ENCODE peak calls at places on chromosomes 1 and 21, in six cellular contexts. Q is K562, O is endothelial cell of umbilical vein, D is HCT116, N is H1, V is GM12878. X is an unnamed sample. For H3K9me3, the result is how much of the 10 kb centered on the place peaks cover.

GRCh38 chr1:40774266-40774998 is 9.2 kb upstream of the KCNQ4 start:
- DNase-seq in N (peak), O (peak), D (peak), Q (peak), V (no peak), X (no peak)

GRCh38 chr1:169085911-169086310 is 20.6 kb upstream of the ATP1B1 start:
- DNase-seq in Q (no peak), V (no peak), N (no peak), D (no peak), O (no peak), X (no peak)

GRCh38 chr1:247110627-247111258 is 6.6 kb upstream of the ZNF669 start:
- DNase-seq in D (no peak), Q (peak), N (no peak), O (no peak), V (no peak), X (no peak)

GRCh38 chr1:151047925-151048644 is 534 bp downstream of the C1orf56 start:
- DNase-seq in V (no peak), D (no peak), N (peak), O (peak), Q (no peak), X (no peak)

GRCh38 chr1:151612506-151613274 is 840 bp downstream of the SNX27 start:
- DNase-seq in N (no peak), O (peak), V (no peak), Q (peak), D (no peak), X (no peak)

GRCh38 chr1:92839442-92839841 is 7.6 kb downstream of the RPL5 start:
- DNase-seq in V (no peak), N (no peak), Q (no peak), D (no peak), O (no peak), X (no peak)

GRCh38 chr1:44581205-44581604 is 93.1 kb downstream of the TMEM53 start:
- DNase-seq in N (no peak), D (no peak), Q (no peak), O (no peak), V (no peak), X (no peak)

GRCh38 chr1:85134583-85135455 is 66.0 kb downstream of the SYDE2 start:
- DNase-seq in V (no peak), N (no peak), O (no peak), Q (no peak), D (no peak), X (no peak)

GRCh38 chr1:65176571-65176970 is 28.6 kb downstream of the AK4 start:
- DNase-seq in V (no peak), Q (no peak), O (no peak), N (no peak), D (no peak), X (no peak)

GRCh38 chr1:33086384-33086850 is 5.5 kb downstream of the AZIN2 start:
- DNase-seq in N (peak), O (peak), Q (peak), D (peak), V (peak), X (no peak)

GRCh38 chr1:235011599-235012435 is 116.8 kb downstream of the TOMM20 start:
- DNase-seq in O (peak), D (peak), N (no peak), V (peak), Q (peak), X (no peak)

GRCh38 chr1:171664976-171665375 is 12.5 kb upstream of the MYOC start:
- DNase-seq in D (no peak), O (no peak), Q (no peak), N (no peak), V (no peak), X (no peak)

GRCh38 chr1:223835754-223836153 is 10.0 kb downstream of the TP53BP2 start:
- DNase-seq in D (no peak), Q (no peak), O (no peak), N (no peak), V (no peak), X (no peak)

GRCh38 chr21:16624468-16625102 is 888.3 kb upstream of the CXADR start:
- DNase-seq in N (no peak), V (no peak), D (no peak), O (no peak), Q (no peak), X (no peak)

GRCh38 chr1:207004931-207005830 is 27.4 kb downstream of the C1orf116 start:
- DNase-seq in O (peak), D (peak), N (peak), V (peak), Q (peak), X (peak)

GRCh38 chr1:63615809-63616420 is 22.7 kb downstream of the PGM1 start:
- DNase-seq in Q (peak), O (peak), D (peak), N (peak), V (peak), X (peak)

GRCh38 chr1:163875214-163875926 is 553.6 kb downstream of the NUF2 start:
- DNase-seq in N (no peak), O (peak), V (no peak), Q (no peak), D (no peak), X (no peak)

GRCh38 chr21:17334478-17334877 is 178.4 kb upstream of the CXADR start:
- DNase-seq in V (no peak), D (no peak), N (no peak), O (no peak), Q (no peak), X (no peak)

GRCh38 chr1:214566158-214567104 is 15.0 kb upstream of the PTPN14 start:
- DNase-seq in N (no peak), Q (no peak), V (no peak), D (no peak), O (peak), X (no peak)

GRCh38 chr21:35284199-35284598 is 235.1 kb upstream of the RUNX1 start:
- DNase-seq in O (no peak), N (no peak), D (no peak), Q (no peak), V (no peak), X (no peak)

GRCh38 chr1:156471496-156472490 is 28.8 kb downstream of the MEF2D start:
- DNase-seq in V (no peak), O (no peak), N (no peak), D (no peak), Q (no peak), X (no peak)

GRCh38 chr1:116503535-116504307 is 67.1 kb downstream of the CD58 start:
- DNase-seq in O (no peak), V (no peak), Q (peak), D (no peak), N (no peak), X (no peak)

GRCh38 chr1:31704261-31705079 is 653 bp upstream of the COL16A1 start:
- DNase-seq in O (no peak), D (no peak), V (no peak), N (peak), Q (no peak), X (no peak)

GRCh38 chr1:184621262-184621661 is 133.4 kb downstream of the EDEM3 start:
- DNase-seq in O (no peak), V (no peak), D (no peak), N (no peak), Q (no peak), X (no peak)

GRCh38 chr1:77057994-77058585 is 161.1 kb downstream of the PIGK start:
- DNase-seq in D (no peak), V (no peak), N (no peak), O (no peak), Q (no peak), X (no peak)

GRCh38 chr1:10968411-10968826 is 44.0 kb upstream of the TARDBP start:
- DNase-seq in O (no peak), V (peak), N (no peak), D (no peak), Q (no peak), X (no peak)

GRCh38 chr1:88088481-88088880 is 595.6 kb upstream of the PKN2 start:
- DNase-seq in D (no peak), Q (no peak), O (no peak), N (no peak), V (no peak), X (no peak)

GRCh38 chr1:155392898-155393411 is 72.3 kb downstream of the RUSC1 start:
- DNase-seq in O (no peak), V (no peak), N (no peak), D (no peak), Q (no peak), X (no peak)

GRCh38 chr1:119336738-119337315 is 31.8 kb upstream of the HAO2 start:
- DNase-seq in V (no peak), O (no peak), Q (no peak), D (no peak), N (no peak), X (no peak)

GRCh38 chr21:42570362-42570761 is 56.7 kb downstream of the SLC37A1 start:
- DNase-seq in V (no peak), D (no peak), N (no peak), Q (no peak), O (no peak), X (no peak)

GRCh38 chr1:61395156-61395555 is 312.8 kb downstream of the NFIA start:
- DNase-seq in O (no peak), Q (no peak), V (no peak), D (no peak), N (no peak), X (no peak)

GRCh38 chr1:40039757-40040510 is 595 bp upstream of the CAP1 start:
- DNase-seq in Q (peak), V (peak), O (peak), N (peak), D (peak), X (no peak)

GRCh38 chr1:63638471-63638870 is 45.3 kb downstream of the PGM1 start:
- DNase-seq in O (no peak), D (no peak), N (no peak), Q (no peak), V (no peak), X (no peak)

GRCh38 chr1:165871311-165872067 is 44.1 kb downstream of the UCK2 start:
- DNase-seq in V (peak), D (peak), N (peak), Q (peak), O (peak), X (no peak)

GRCh38 chr1:48758976-48759375 is 17.7 kb downstream of the BEND5 start:
- DNase-seq in N (no peak), D (no peak), V (no peak), O (no peak), Q (no peak), X (no peak)

GRCh38 chr21:36882776-36883175 is 83.7 kb downstream of the HLCS start:
- DNase-seq in O (no peak), D (no peak), Q (no peak), N (no peak), V (no peak), X (no peak)
- H3K9me3 ChIP-seq in O (under half), D (under half), Q (under half), N (under half), V (under half), X (under half)

GRCh38 chr1:212558665-212559480 is 49.7 kb upstream of the ATF3 start:
- DNase-seq in Q (peak), V (peak), O (peak), D (peak), N (peak), X (peak)
- TF ChIP-seq POLR2AphosphoS5 in Q (peak), V (peak), O (peak), D (peak), N (peak), X (peak)

GRCh38 chr1:162530985-162531319 is 30.6 kb upstream of the UAP1 start:
- DNase-seq in V (no peak), O (no peak), Q (no peak), N (no peak), D (no peak), X (no peak)

GRCh38 chr1:162538815-162539431 is 22.6 kb upstream of the UAP1 start:
- DNase-seq in D (peak), Q (no peak), V (no peak), N (no peak), O (peak), X (no peak)

GRCh38 chr1:162537216-162537615 is 24.3 kb upstream of the UAP1 start:
- DNase-seq in V (no peak), O (no peak), N (no peak), D (no peak), Q (no peak), X (no peak)

GRCh38 chr1:162536511-162536910 is 25.0 kb upstream of the UAP1 start:
- DNase-seq in V (no peak), D (no peak), O (no peak), N (no peak), Q (no peak), X (no peak)

DNA sequence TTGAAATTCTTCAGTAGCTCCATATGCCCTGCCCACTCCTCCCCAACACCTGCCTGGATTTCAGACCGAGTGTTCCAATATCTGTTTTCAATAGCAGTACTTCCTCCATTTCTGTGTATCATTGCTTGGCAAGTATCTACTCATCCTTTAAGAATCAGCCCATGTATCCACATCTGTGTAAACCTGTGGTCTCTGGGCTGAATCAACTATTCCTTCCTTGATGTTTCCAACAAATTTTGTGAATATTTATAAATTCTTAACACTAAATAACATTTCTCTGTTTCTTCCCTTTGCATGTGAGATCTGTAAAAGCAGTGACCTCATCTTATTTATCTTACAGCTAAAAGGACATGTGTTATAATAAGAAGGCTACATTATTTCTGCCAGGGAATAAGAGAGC is 26.0 kb upstream of the UAP1 start:
- DNase-seq in O (no peak), Q (no peak), D (no peak), N (no peak), V (no peak), X (no peak)
- TF ChIP-seq EZH2 in O (no peak), Q (no peak), D (no peak), N (no peak), V (no peak), X (no peak)

DNA sequence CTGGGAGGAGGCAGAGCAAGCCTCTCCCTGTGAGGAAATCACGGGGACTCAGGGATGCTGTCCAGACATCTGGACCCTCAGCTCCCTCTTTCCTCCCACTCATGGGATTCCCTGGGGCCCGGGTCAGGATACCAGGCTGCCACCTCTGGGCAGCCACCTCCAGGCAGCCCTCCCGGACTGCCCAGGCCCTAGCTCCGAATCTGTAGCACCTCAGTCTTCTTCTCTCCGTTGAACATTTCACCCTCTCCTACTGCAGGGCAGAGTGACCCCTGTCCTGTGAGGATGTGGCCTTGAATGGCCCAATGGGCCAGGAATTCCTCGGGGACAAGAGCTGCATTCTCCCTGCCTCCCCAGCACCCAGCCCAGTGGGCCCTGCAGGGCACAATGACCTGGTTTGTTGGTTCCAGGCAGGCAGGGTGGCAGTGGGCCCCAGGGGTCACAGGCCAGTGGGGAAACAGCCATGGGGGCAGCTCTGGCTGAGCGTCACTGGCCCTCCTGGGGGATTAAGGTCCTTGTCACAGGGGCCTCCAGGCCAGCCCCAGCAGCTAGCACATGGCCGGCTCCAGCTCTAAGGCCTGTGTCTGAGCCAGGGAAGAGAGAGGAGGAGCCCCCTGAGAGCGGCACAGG is 9.5 kb upstream of the TTC34 start:
- DNase-seq in Q (no peak), V (no peak), D (no peak), N (no peak), O (no peak), X (no peak)
- H3K9me3 ChIP-seq in Q (under half), V (under half), D (under half), N (half or more), O (under half), X (under half)

DNA sequence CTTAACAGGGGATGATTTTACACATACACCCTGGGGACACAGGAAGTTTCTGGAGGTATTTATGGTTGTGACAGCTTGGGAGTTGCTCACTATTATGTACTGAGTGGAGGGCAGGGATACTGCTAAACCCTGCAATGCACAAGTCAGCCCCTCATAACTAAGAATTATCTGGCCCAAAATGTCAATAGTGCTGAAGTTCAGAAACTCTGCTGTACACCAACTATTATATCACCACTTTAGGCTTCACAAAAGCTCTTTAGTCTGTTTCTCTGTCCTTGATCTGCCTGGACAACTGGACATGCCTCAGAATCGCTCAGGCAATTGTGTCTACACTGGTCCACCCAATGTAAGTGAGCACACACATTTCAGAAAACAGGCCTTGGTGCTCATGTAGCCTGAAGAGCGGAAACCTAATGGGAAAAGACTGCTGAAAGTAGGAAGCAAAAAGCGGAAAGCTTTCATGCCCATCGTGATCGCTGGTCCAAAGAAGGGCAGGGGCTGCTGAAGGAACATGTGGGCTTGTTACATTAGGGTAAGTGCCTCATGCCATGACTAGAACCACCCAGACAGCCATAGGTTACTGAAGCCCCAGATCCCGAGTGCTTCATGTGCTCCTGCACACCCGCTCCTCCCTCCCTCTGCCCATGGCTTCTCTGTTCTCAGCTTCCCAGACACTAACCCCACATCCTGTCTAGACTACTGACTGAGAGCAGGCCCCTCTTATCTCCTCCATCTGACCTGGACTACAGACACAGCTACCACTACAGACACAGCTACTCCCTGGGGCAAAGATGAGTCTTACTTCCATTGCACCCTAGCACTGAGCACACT is 73.5 kb downstream of the LRIG2 start:
- DNase-seq in O (peak), D (no peak), Q (peak), V (no peak), N (no peak), X (no peak)
- TF ChIP-seq POLR2AphosphoS5 in O (no peak), D (no peak), Q (no peak), V (no peak), N (no peak), X (no peak)

DNA sequence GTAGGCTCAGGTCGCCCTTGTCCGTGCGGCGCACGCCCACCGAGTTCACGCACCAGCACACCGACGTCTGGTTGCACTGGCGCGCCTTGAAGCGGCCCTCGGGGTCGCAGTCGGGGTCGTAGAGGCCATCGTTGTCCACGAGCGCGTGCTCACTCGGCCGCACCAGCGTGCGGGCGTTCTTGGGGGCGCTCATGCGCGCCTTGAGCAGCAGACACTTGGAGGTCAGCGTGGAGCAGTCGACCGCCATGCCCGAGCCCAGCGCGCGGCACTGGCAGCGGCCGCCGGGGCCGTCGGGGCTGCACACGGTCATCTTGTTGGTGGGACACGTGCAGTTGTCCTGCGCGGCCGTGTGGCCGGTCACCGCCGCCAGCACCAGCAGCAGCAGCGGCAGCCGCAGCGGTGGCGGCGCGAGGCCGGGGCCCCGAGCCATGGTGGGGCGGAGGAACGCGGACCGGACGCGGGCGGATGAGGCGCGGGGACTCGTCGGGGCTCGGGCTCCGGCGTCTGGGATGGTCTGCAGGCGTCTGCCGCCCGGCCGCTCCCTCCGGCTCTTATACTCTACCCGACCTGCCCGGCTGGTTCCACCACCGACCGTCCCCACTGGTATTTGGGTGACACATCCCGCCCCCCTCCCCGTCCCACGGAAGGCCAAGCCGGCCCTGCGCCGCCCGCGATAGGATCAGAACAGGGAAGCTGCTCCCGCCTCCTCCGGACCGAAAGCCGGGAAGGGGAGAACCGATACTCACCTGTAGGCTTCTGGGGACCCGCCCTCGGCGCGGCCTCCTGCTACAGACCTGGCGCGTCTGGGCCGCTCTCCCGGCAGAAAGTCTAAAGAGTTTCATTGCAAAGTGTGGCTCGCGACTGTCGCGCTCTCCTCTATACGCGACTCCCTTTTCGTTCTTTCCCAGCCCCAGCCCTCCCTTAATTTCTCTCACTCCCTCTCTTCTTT is at the start of gene TACSTD2:
- DNase-seq in Q (no peak), O (peak), D (no peak), V (no peak), N (peak), X (no peak)
- TF ChIP-seq EZH2 in Q (no peak), O (peak), D (no peak), V (no peak), N (peak), X (no peak)